ENCODE peak calls at places on chromosomes 5 and 9, in five cellular contexts. O, W, C, X and G are unnamed samples.

GRCh38 chr5:17217421-17218352 is at the start of gene BASP1:
- DNase-seq in O (no peak), W (peak; percentile 73), C (peak; percentile 79), X (peak; percentile 50), G (peak; percentile 63)

GRCh38 chr5:142697846-142698245 is 12.0 kb upstream of the FGF1 start:
- DNase-seq in O (no peak), W (peak; percentile 43), C (no peak), X (no peak), G (peak; percentile 34)

GRCh38 chr5:129945031-129945430 is 40.8 kb downstream of the CHSY3 start:
- DNase-seq in O (no peak), W (no peak), C (no peak), X (no peak), G (no peak)

GRCh38 chr5:114308508-114308907 is 53.4 kb upstream of the KCNN2 start:
- DNase-seq in O (no peak), W (no peak), C (no peak), X (no peak), G (no peak)

GRCh38 chr9:20009606-20010005 is 220.8 kb upstream of the SLC24A2 start:
- DNase-seq in O (no peak), W (no peak), C (no peak), X (no peak), G (no peak)

GRCh38 chr9:74760031-74760700 is 127.6 kb downstream of the TRPM6 start:
- DNase-seq in O (no peak), W (no peak), C (no peak), X (no peak), G (no peak)

GRCh38 chr9:34511160-34511513 is 11.7 kb downstream of the ENHO start:
- DNase-seq in O (no peak), W (no peak), C (no peak), X (no peak), G (no peak)

GRCh38 chr9:122551371-122551770 is 1.5 kb upstream of the OR1N2 start:
- DNase-seq in O (no peak), W (no peak), C (no peak), X (no peak), G (no peak)

GRCh38 chr5:141846031-141846430 is 32.2 kb downstream of the PCDH1 start:
- DNase-seq in O (no peak), W (no peak), C (no peak), X (no peak), G (no peak)

GRCh38 chr9:129553277-129553676 is 67.6 kb downstream of the C9orf50 start:
- DNase-seq in O (no peak), W (no peak), C (no peak), X (no peak), G (no peak)

GRCh38 chr5:14016549-14016948 is 72.1 kb upstream of the DNAH5 start:
- DNase-seq in O (no peak), W (no peak), C (no peak), X (no peak), G (peak; percentile 47)

GRCh38 chr9:137971477-137972138 is 94.0 kb downstream of the CACNA1B start:
- DNase-seq in O (no peak), W (no peak), C (no peak), X (no peak), G (no peak)

GRCh38 chr9:112526973-112527372 is 40.3 kb downstream of the KIAA1958 start:
- DNase-seq in O (no peak), W (no peak), C (no peak), X (no peak), G (no peak)

GRCh38 chr5:115809946-115810345 is 6.5 kb downstream of the CDO1 start:
- DNase-seq in O (no peak), W (no peak), C (no peak), X (no peak), G (no peak)

GRCh38 chr5:122774519-122774860 is 390 bp upstream of the SNX2 start:
- DNase-seq in O (no peak), W (no peak), C (no peak), X (peak; percentile 8), G (no peak)

GRCh38 chr5:33209252-33209651 is 231.5 kb upstream of the TARS1 start:
- DNase-seq in O (no peak), W (no peak), C (no peak), X (no peak), G (no peak)

GRCh38 chr9:131676431-131676972 is 63.4 kb downstream of the RAPGEF1 start:
- DNase-seq in O (no peak), W (no peak), C (peak; percentile 54), X (no peak), G (no peak)

GRCh38 chr5:14954620-14955343 is 83.2 kb upstream of the ANKH start:
- DNase-seq in O (no peak), W (no peak), C (no peak), X (no peak), G (no peak)

GRCh38 chr5:149348463-149348862 is 3.2 kb downstream of the GRPEL2 start:
- DNase-seq in O (no peak), W (no peak), C (no peak), X (no peak), G (no peak)

GRCh38 chr5:52915176-52915875 is 73.8 kb upstream of the ITGA2 start:
- DNase-seq in O (peak; percentile 2), W (no peak), C (peak; percentile 37), X (peak; percentile 44), G (peak; percentile 59)

GRCh38 chr5:123164019-123164418 is 75.0 kb downstream of the PRDM6 start:
- DNase-seq in O (no peak), W (no peak), C (no peak), X (no peak), G (peak; percentile 41)

GRCh38 chr9:106420511-106420944 is 442.4 kb upstream of the ZNF462 start:
- DNase-seq in O (peak; percentile 45), W (no peak), C (no peak), X (peak; percentile 2), G (no peak)

GRCh38 chr5:36664762-36665161 is 58.4 kb downstream of the SLC1A3 start:
- DNase-seq in O (no peak), W (no peak), C (no peak), X (no peak), G (no peak)

GRCh38 chr5:145834917-145835838 is at the start of gene PRELID2:
- DNase-seq in O (no peak), W (peak; percentile 89), C (peak; percentile 94), X (peak; percentile 45), G (peak; percentile 92)